ENCODE peak calls at places on chromosomes 3 and 15, in ten cellular contexts. L, H, E, O, Z, N, K, Q, B and G are unnamed samples.

GRCh38 chr3:161266731-161267150 is 45.6 kb downstream of the NMD3 start:
- DNase-seq in L (no peak), O (no peak), Q (peak), B (no peak), H (peak), K (no peak), E (no peak), Z (peak), N (no peak), G (no peak)

GRCh38 chr3:23202921-23203650 is at the start of gene UBE2E2:
- DNase-seq in B (peak), H (no peak), N (peak), L (peak), Q (peak), K (peak), E (no peak), Z (no peak), O (peak), G (peak)

GRCh38 chr15:40233727-40234577 is 4.9 kb upstream of the PAK6 start:
- DNase-seq in B (no peak), O (no peak), E (no peak), Z (no peak), L (no peak), K (no peak), N (no peak), Q (no peak), H (peak), G (no peak)

GRCh38 chr3:49470714-49471420 is 800 bp downstream of the DAG1 start:
- DNase-seq in E (no peak), N (no peak), K (peak), O (peak), B (no peak), H (no peak), Z (no peak), L (no peak), Q (no peak), G (no peak)

GRCh38 chr15:70099966-70100494 is 2.3 kb upstream of the TLE3 start:
- DNase-seq in E (no peak), H (no peak), Z (no peak), O (peak), L (no peak), B (no peak), K (no peak), N (no peak), Q (no peak), G (no peak)

GRCh38 chr15:98674336-98674735 is 26.0 kb downstream of the IGF1R start:
- DNase-seq in H (no peak), N (no peak), K (no peak), O (no peak), L (no peak), Z (no peak), E (no peak), Q (no peak), B (no peak), G (no peak)

GRCh38 chr3:125120370-125121122 is 64.7 kb upstream of the HEG1 start:
- DNase-seq in Z (no peak), N (no peak), E (no peak), O (no peak), Q (no peak), B (no peak), K (no peak), L (no peak), H (no peak), G (peak)

GRCh38 chr3:117666827-117667226 is 957.2 kb downstream of the TUSC7 start:
- DNase-seq in N (no peak), H (no peak), Z (no peak), O (no peak), K (no peak), E (no peak), B (no peak), L (no peak), Q (no peak), G (no peak)

GRCh38 chr3:125006190-125006855 is 49.5 kb downstream of the HEG1 start:
- DNase-seq in B (no peak), N (no peak), O (no peak), Z (no peak), H (no peak), Q (no peak), K (no peak), E (no peak), L (no peak), G (peak)

GRCh38 chr3:23302276-23302675 is 99.1 kb downstream of the UBE2E2 start:
- DNase-seq in Q (no peak), L (no peak), O (no peak), E (no peak), Z (no peak), B (no peak), K (no peak), N (no peak), H (no peak), G (no peak)

GRCh38 chr3:46297658-46298423 is 55.6 kb downstream of the CCR3 start:
- DNase-seq in L (no peak), O (peak), B (no peak), H (peak), N (no peak), Q (no peak), Z (no peak), K (no peak), E (no peak), G (no peak)

GRCh38 chr3:14452676-14453367 is 50.4 kb downstream of the SLC6A6 start:
- DNase-seq in Z (peak), Q (no peak), H (no peak), L (no peak), O (no peak), B (no peak), E (no peak), N (peak), K (no peak), G (peak)

GRCh38 chr3:191774485-191774884 is 313.5 kb downstream of the PYDC2 start:
- DNase-seq in B (no peak), H (peak), N (no peak), Q (peak), O (no peak), L (no peak), Z (no peak), K (no peak), E (peak), G (peak)

GRCh38 chr15:70469182-70469581 is 294.2 kb downstream of the UACA start:
- DNase-seq in Z (no peak), Q (no peak), B (no peak), O (no peak), L (no peak), E (no peak), H (no peak), K (no peak), N (no peak), G (no peak)

GRCh38 chr3:186277268-186277909 is 84.6 kb downstream of the DGKG start:
- DNase-seq in N (no peak), O (no peak), H (no peak), B (no peak), L (no peak), E (no peak), Z (peak), K (no peak), Q (peak), G (peak)

GRCh38 chr3:52213901-52214300 is 11.5 kb downstream of the TLR9 start:
- DNase-seq in Q (no peak), N (no peak), K (no peak), B (no peak), O (no peak), E (no peak), L (no peak), Z (no peak), H (no peak), G (no peak)

GRCh38 chr3:120983841-120984240 is 75.8 kb downstream of the STXBP5L start:
- DNase-seq in N (no peak), K (no peak), L (no peak), O (no peak), Q (no peak), E (no peak), B (no peak), H (no peak), Z (no peak), G (no peak)

GRCh38 chr15:62099171-62099601 is 32.4 kb downstream of the C2CD4A start:
- DNase-seq in Q (no peak), N (no peak), H (no peak), E (no peak), K (no peak), B (no peak), Z (no peak), L (no peak), O (no peak), G (no peak)

GRCh38 chr3:64457811-64458210 is 230.0 kb downstream of the ADAMTS9 start:
- DNase-seq in H (no peak), O (no peak), E (no peak), B (no peak), Z (no peak), N (no peak), L (no peak), K (no peak), Q (no peak), G (no peak)

GRCh38 chr3:194134231-194134756 is 1.7 kb upstream of the HES1 start:
- DNase-seq in H (no peak), B (peak), O (peak), K (peak), L (no peak), E (no peak), Z (no peak), N (peak), Q (no peak), G (no peak)

GRCh38 chr15:49059491-49059890 is 13.2 kb upstream of the SECISBP2L start:
- DNase-seq in Z (no peak), Q (no peak), B (no peak), O (no peak), H (no peak), E (no peak), N (no peak), L (no peak), K (no peak), G (no peak)

GRCh38 chr3:157033001-157033400 is 126.9 kb downstream of the CCNL1 start:
- DNase-seq in N (no peak), Q (no peak), O (no peak), H (no peak), B (no peak), K (no peak), L (no peak), E (no peak), Z (no peak), G (no peak)

GRCh38 chr3:45227131-45227819 is 1.2 kb upstream of the TMEM158 start:
- DNase-seq in N (no peak), K (no peak), H (no peak), Z (no peak), E (no peak), B (no peak), L (no peak), O (no peak), Q (no peak), G (no peak)

GRCh38 chr15:75739791-75740190 is 27.1 kb upstream of the CSPG4 start:
- DNase-seq in O (no peak), Q (no peak), B (no peak), Z (no peak), E (no peak), L (no peak), N (no peak), H (no peak), K (no peak), G (no peak)

GRCh38 chr3:171181907-171182690 is 155.6 kb upstream of the SLC2A2 start:
- DNase-seq in O (no peak), B (no peak), H (peak), L (no peak), K (no peak), Z (no peak), Q (no peak), N (no peak), E (no peak), G (no peak)

GRCh38 chr3:59978979-59979378 is 929.2 kb upstream of the CFAP20DC start:
- DNase-seq in N (no peak), K (no peak), H (no peak), E (no peak), B (peak), L (peak), Q (no peak), Z (no peak), O (no peak), G (no peak)

GRCh38 chr3:150372320-150373118 is 35.6 kb upstream of the TSC22D2 start:
- DNase-seq in N (no peak), Z (no peak), O (no peak), H (no peak), E (no peak), B (no peak), Q (no peak), K (no peak), L (no peak), G (no peak)

GRCh38 chr15:45276851-45277250 is 24.8 kb downstream of the SLC28A2 start:
- DNase-seq in Z (no peak), L (no peak), K (no peak), B (no peak), Q (peak), E (no peak), H (no peak), N (no peak), O (no peak), G (peak)

GRCh38 chr3:10248984-10249748 is 907 bp downstream of the TATDN2 start:
- DNase-seq in L (peak), B (peak), Q (no peak), N (peak), E (no peak), O (peak), Z (no peak), K (peak), H (no peak), G (peak)

GRCh38 chr3:159825216-159825854 is 163.3 kb upstream of the IL12A start:
- DNase-seq in O (no peak), L (no peak), H (no peak), E (no peak), B (no peak), Q (no peak), K (no peak), N (no peak), Z (no peak), G (no peak)

GRCh38 chr3:54538346-54538745 is 389.5 kb downstream of the LRTM1 start:
- DNase-seq in O (no peak), E (no peak), Z (no peak), H (no peak), L (no peak), N (no peak), K (no peak), B (no peak), Q (no peak), G (no peak)

GRCh38 chr3:171811913-171812321 is 1.6 kb upstream of the PLD1 start:
- DNase-seq in B (no peak), O (no peak), L (no peak), E (no peak), Z (no peak), H (peak), K (no peak), Q (no peak), N (no peak), G (no peak)

GRCh38 chr3:50352762-50353161 is 2.1 kb downstream of the CYB561D2 start:
- DNase-seq in Z (no peak), O (no peak), L (no peak), K (no peak), H (no peak), Q (no peak), N (no peak), E (no peak), B (no peak), G (no peak)

GRCh38 chr3:158977497-158977896 is 175.6 kb downstream of the MFSD1 start:
- DNase-seq in E (no peak), N (no peak), K (no peak), O (no peak), Z (no peak), H (no peak), L (no peak), B (no peak), Q (no peak), G (peak)

GRCh38 chr3:194178693-194179092 is 42.7 kb downstream of the HES1 start:
- DNase-seq in Z (no peak), H (no peak), L (no peak), Q (no peak), K (no peak), N (no peak), B (no peak), E (no peak), O (no peak), G (no peak)